ENCODE peak calls at places on chromosomes 7 and 10, in ten cellular contexts. T is left ventricle myocardium inferior; J is thyroid gland; G is naive thymus-derived CD4-positive, alpha-beta T cell; Q is CD8-positive, alpha-beta T cell; W is IMR-90; D is lung; U is A673; Y is PC-9; I is pancreas. M is an unnamed sample. For H3K9me3, the result is how much of the 10 kb centered on the place peaks cover.

GRCh38 chr7:98250789-98251188 is 1.2 kb downstream of the TECPR1 start:
- DNase-seq in T (no peak), U (no peak), G (peak), D (no peak), Q (peak), Y (peak), I (no peak), W (no peak), J (no peak), M (no peak)

GRCh38 chr10:48701139-48701901 is 16.6 kb downstream of the WDFY4 start:
- DNase-seq in G (no peak), T (no peak), D (no peak), I (no peak), Q (no peak), J (no peak), W (no peak), Y (no peak), U (no peak), M (no peak)

GRCh38 chr7:38482521-38482920 is 148.7 kb downstream of the AMPH start:
- DNase-seq in J (no peak), T (no peak), W (no peak), Q (no peak), I (no peak), D (no peak), Y (no peak), U (no peak), G (no peak), M (no peak)

GRCh38 chr10:118592675-118593330 is 2.6 kb downstream of the PRLHR start:
- DNase-seq in Y (peak), W (no peak), T (no peak), I (peak), G (no peak), Q (no peak), J (no peak), U (no peak), D (no peak), M (no peak)

GRCh38 chr10:10902951-10903350 is 114.7 kb upstream of the CELF2 start:
- DNase-seq in Y (no peak), U (no peak), Q (no peak), J (no peak), I (no peak), W (peak), D (no peak), T (no peak), G (no peak), M (no peak)

GRCh38 chr7:137804819-137805218 is 42.0 kb downstream of the DGKI start:
- DNase-seq in J (no peak), Q (no peak), U (no peak), G (no peak), Y (no peak), D (no peak), T (no peak), I (no peak), W (peak), M (no peak)

GRCh38 chr7:154698726-154699291 is 304.1 kb downstream of the PAXIP1 start:
- DNase-seq in Q (no peak), T (no peak), D (no peak), J (no peak), U (peak), W (no peak), Y (no peak), G (no peak), I (no peak), M (no peak)

GRCh38 chr10:9342865-9343450 is 1288.5 kb downstream of the GATA3 start:
- DNase-seq in T (no peak), G (peak), Y (no peak), D (no peak), U (peak), J (no peak), I (no peak), W (peak), Q (no peak), M (no peak)

GRCh38 chr10:125057158-125058001 is 103.0 kb downstream of the CTBP2 start:
- DNase-seq in J (peak), Q (no peak), W (peak), T (peak), Y (no peak), G (no peak), I (peak), U (peak), D (peak), M (no peak)

GRCh38 chr10:131282961-131283360 is 28.6 kb downstream of the TCERG1L start:
- DNase-seq in G (no peak), I (no peak), Q (no peak), W (no peak), D (no peak), Y (no peak), U (no peak), J (peak), T (no peak), M (no peak)

GRCh38 chr7:139589474-139589873 is 66.0 kb downstream of the CLEC2L start:
- DNase-seq in G (no peak), J (peak), Y (no peak), U (no peak), W (peak), I (no peak), D (no peak), Q (no peak), T (no peak), M (no peak)

GRCh38 chr7:16741676-16742075 is 11.9 kb upstream of the TSPAN13 start:
- DNase-seq in J (no peak), Q (no peak), D (no peak), U (no peak), T (no peak), I (no peak), W (no peak), G (no peak), Y (no peak), M (no peak)

GRCh38 chr7:18508441-18509427 is 13.2 kb downstream of the HDAC9 start:
- DNase-seq in I (no peak), G (no peak), D (no peak), U (peak), Q (no peak), T (no peak), Y (peak), W (peak), J (no peak), M (no peak)

GRCh38 chr10:79487296-79488194 is 24.8 kb upstream of the EIF5AL1 start:
- DNase-seq in I (peak), Y (no peak), W (peak), D (peak), J (peak), U (peak), Q (peak), T (peak), G (peak), M (no peak)

GRCh38 chr10:94046152-94046551 is 52.4 kb downstream of the PLCE1 start:
- DNase-seq in Q (no peak), D (no peak), J (no peak), G (no peak), W (no peak), T (no peak), U (no peak), I (no peak), Y (no peak), M (no peak)

GRCh38 chr10:14382022-14382421 is 51.3 kb upstream of the FRMD4A start:
- DNase-seq in W (peak), J (peak), U (no peak), D (no peak), G (peak), I (no peak), T (no peak), Y (no peak), Q (peak), M (peak)

GRCh38 chr7:3042861-3043489 is 692 bp downstream of the CARD11 start:
- DNase-seq in G (peak), T (no peak), J (no peak), U (no peak), I (no peak), Q (peak), D (no peak), W (no peak), Y (peak), M (peak)

GRCh38 chr7:105001652-105002184 is 12.3 kb upstream of the KMT2E start:
- DNase-seq in I (no peak), J (no peak), T (no peak), U (no peak), Q (no peak), Y (no peak), G (no peak), D (no peak), W (no peak), M (no peak)

GRCh38 chr7:73451780-73452398 is 18.3 kb downstream of the FZD9 start:
- DNase-seq in W (peak), Y (no peak), T (no peak), I (no peak), U (peak), G (peak), D (no peak), J (no peak), Q (peak), M (no peak)

GRCh38 chr7:70285176-70285575 is 686.9 kb downstream of the AUTS2 start:
- DNase-seq in D (no peak), I (no peak), T (no peak), G (no peak), J (no peak), Y (no peak), U (no peak), W (no peak), Q (no peak), M (no peak)

GRCh38 chr7:133095119-133095671 is 13.3 kb upstream of the CHCHD3 start:
- DNase-seq in Y (no peak), T (no peak), I (no peak), U (no peak), W (no peak), G (no peak), Q (no peak), D (no peak), J (no peak), M (no peak)

GRCh38 chr7:1742555-1743303 is 72.7 kb downstream of the ELFN1 start:
- DNase-seq in W (peak), Y (no peak), U (peak), T (peak), I (no peak), G (peak), Q (peak), J (peak), D (peak), M (no peak)

GRCh38 chr7:51034531-51035264 is 252.0 kb upstream of the GRB10 start:
- DNase-seq in Q (no peak), T (no peak), W (peak), D (no peak), G (no peak), J (no peak), I (peak), Y (peak), U (no peak), M (no peak)

GRCh38 chr7:158695726-158696452 is 8.7 kb downstream of the NCAPG2 start:
- DNase-seq in Y (peak), U (peak), W (peak), J (peak), G (peak), Q (peak), T (peak), D (peak), I (peak), M (no peak)

GRCh38 chr10:99551158-99551557 is 18.4 kb downstream of the NKX2-3 start:
- DNase-seq in Q (no peak), D (no peak), U (peak), J (no peak), Y (no peak), T (no peak), G (no peak), I (no peak), W (peak), M (no peak)

GRCh38 chr7:141265668-141266067 is 191.8 kb downstream of the TMEM178B start:
- DNase-seq in U (no peak), Y (no peak), J (no peak), Q (no peak), T (no peak), W (no peak), I (no peak), G (no peak), D (no peak), M (no peak)

GRCh38 chr7:128929201-128929808 is 8.4 kb upstream of the IRF5 start:
- DNase-seq in I (no peak), T (no peak), W (no peak), J (no peak), G (no peak), Y (no peak), Q (no peak), U (no peak), D (no peak), M (no peak)

GRCh38 chr7:45684910-45685618 is 110.9 kb downstream of the ADCY1 start:
- DNase-seq in W (no peak), D (peak), Q (no peak), I (no peak), G (no peak), T (no peak), Y (no peak), J (no peak), U (no peak), M (no peak)

GRCh38 chr10:90777614-90778013 is 80.2 kb downstream of the HTR7 start:
- DNase-seq in U (no peak), G (no peak), Y (no peak), T (no peak), D (no peak), Q (no peak), W (no peak), J (no peak), I (peak), M (no peak)

GRCh38 chr7:66265566-66265965 is 60.4 kb downstream of the TPST1 start:
- DNase-seq in T (no peak), D (no peak), G (no peak), Y (no peak), Q (no peak), J (no peak), I (no peak), U (peak), W (peak), M (no peak)

GRCh38 chr10:115005771-115006170 is 67.8 kb downstream of the TRUB1 start:
- DNase-seq in J (no peak), G (no peak), W (no peak), I (no peak), T (no peak), Q (no peak), Y (no peak), U (no peak), D (no peak), M (no peak)

GRCh38 chr7:157587051-157587450 is 250.2 kb downstream of the DNAJB6 start:
- DNase-seq in U (no peak), Q (no peak), W (no peak), Y (no peak), J (no peak), T (no peak), G (no peak), I (no peak), D (no peak), M (no peak)
- H3K9me3 ChIP-seq in U (under half), Q (under half), W (half or more), Y (under half), J (under half), T (under half), G (under half), I (under half), D (under half), M (under half)

GRCh38 chr7:131307627-131308026 is 20.0 kb upstream of the MKLN1 start:
- DNase-seq in T (no peak), J (no peak), Y (no peak), Q (no peak), G (no peak), W (no peak), U (no peak), D (no peak), I (no peak), M (no peak)
- H3K9me3 ChIP-seq in T (under half), J (under half), Y (under half), Q (under half), G (under half), W (under half), U (under half), D (under half), I (under half), M (under half)

GRCh38 chr7:30585675-30586074 is 9.0 kb upstream of the GARS1 start:
- DNase-seq in W (peak), I (no peak), D (no peak), U (no peak), G (no peak), Q (no peak), Y (no peak), J (no peak), T (no peak), M (no peak)

GRCh38 chr7:30583181-30583580 is 11.5 kb upstream of the GARS1 start:
- DNase-seq in J (peak), D (no peak), Y (no peak), W (no peak), U (no peak), T (no peak), G (no peak), Q (no peak), I (no peak), M (no peak)

GRCh38 chr7:30584970-30585369 is 9.7 kb upstream of the GARS1 start:
- DNase-seq in Q (no peak), G (no peak), U (no peak), W (no peak), I (no peak), Y (no peak), T (no peak), D (no peak), J (peak), M (no peak)

GRCh38 chr7:30584415-30584814 is 10.3 kb upstream of the GARS1 start:
- DNase-seq in W (no peak), U (no peak), I (no peak), J (no peak), G (no peak), Y (no peak), T (no peak), D (no peak), Q (no peak), M (no peak)
- H3K9me3 ChIP-seq in W (under half), U (under half), I (under half), J (under half), G (under half), Y (under half), T (under half), D (under half), Q (under half), M (under half)

GRCh38 chr7:147096629-147097028 is 980.0 kb downstream of the CNTNAP2 start:
- DNase-seq in J (no peak), G (no peak), I (no peak), W (no peak), Y (no peak), U (no peak), Q (no peak), D (no peak), T (no peak), M (no peak)
- H3K9me3 ChIP-seq in J (under half), G (under half), I (under half), W (under half), Y (under half), U (under half), Q (under half), D (under half), T (under half), M (under half)

DNA sequence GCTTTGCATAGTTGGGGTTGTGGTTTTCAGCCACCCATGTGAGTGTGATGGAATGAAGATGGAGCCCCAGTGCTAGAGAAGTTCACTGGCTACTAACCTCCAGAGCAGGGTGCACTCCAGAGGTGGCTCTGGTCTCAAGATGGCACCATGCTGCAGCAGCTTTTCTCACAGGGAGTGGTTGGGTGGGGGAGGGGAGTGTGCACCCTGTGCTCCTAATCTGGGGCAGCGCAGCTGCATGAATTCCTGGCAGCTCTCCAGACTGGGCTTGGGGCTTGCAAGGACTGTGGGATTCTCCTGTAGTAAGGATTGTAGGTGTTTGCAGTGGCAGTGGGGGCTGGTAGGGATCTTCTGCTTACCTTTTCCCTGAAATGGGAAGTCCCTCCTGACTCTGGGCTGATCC is 23.7 kb downstream of the PHTF2 start:
- DNase-seq in I (no peak), W (no peak), D (no peak), J (no peak), Y (no peak), U (no peak), T (no peak), Q (no peak), G (no peak), M (no peak)
- H3K9me3 ChIP-seq in I (under half), W (under half), D (under half), J (under half), Y (under half), U (under half), T (half or more), Q (under half), G (under half), M (under half)

M was measured in T-helper 17 cell.